ENCODE peak calls at places on chromosomes 5 and 9, in six cellular contexts. B is stimulated activated CD4-positive, alpha-beta T cell treated with anti-CD3 and anti-CD28 coated beads, Interleukin-12 subunit alpha, Interleukin-12 subunit beta, amount 100 ng/mL, for 4 hours; D is coronary artery; Y is NCI-H1694 treated with DMSO at 0.1 percent for 48 hours; G is Daoy; N is CD4-positive, alpha-beta T cell. W is an unnamed sample.

GRCh38 chr9:123716339-123716738 is 213.6 kb downstream of the DENND1A start:
- DNase-seq in B (no peak), D (no peak), Y (no peak), G (no peak), N (no peak), W (no peak)

GRCh38 chr9:69131682-69132081 is 42.4 kb upstream of the TJP2 start:
- DNase-seq in B (no peak), D (no peak), Y (no peak), G (peak), N (no peak), W (peak)

GRCh38 chr5:73415617-73416016 is 33.0 kb downstream of the FOXD1 start:
- DNase-seq in B (no peak), D (no peak), Y (no peak), G (no peak), N (no peak), W (no peak)

GRCh38 chr9:69130456-69131441 is 43.3 kb upstream of the TJP2 start:
- DNase-seq in B (no peak), D (no peak), Y (no peak), G (peak), N (no peak), W (no peak)

GRCh38 chr5:96176022-96176421 is 214.4 kb upstream of the ELL2 start:
- DNase-seq in B (no peak), D (no peak), Y (no peak), G (no peak), N (no peak), W (no peak)

GRCh38 chr5:69491838-69492390 is 676 bp upstream of the OCLN start:
- DNase-seq in B (no peak), D (no peak), Y (no peak), G (no peak), N (no peak), W (no peak)

GRCh38 chr9:136242908-136243525 is 2.6 kb downstream of the QSOX2 start:
- DNase-seq in B (no peak), D (no peak), Y (no peak), G (no peak), N (no peak), W (no peak)

GRCh38 chr5:3225201-3225960 is 370.3 kb upstream of the IRX1 start:
- DNase-seq in B (no peak), D (no peak), Y (no peak), G (peak), N (no peak), W (no peak)

GRCh38 chr9:38018964-38019602 is 49.9 kb downstream of the SHB start:
- DNase-seq in B (no peak), D (no peak), Y (no peak), G (peak), N (no peak), W (no peak)

GRCh38 chr5:135398160-135398854 is 724 bp downstream of the MACROH2A1 start:
- DNase-seq in B (peak), D (no peak), Y (no peak), G (peak), N (peak), W (peak)

GRCh38 chr9:26369096-26369495 is 523.5 kb downstream of the CAAP1 start:
- DNase-seq in B (no peak), D (no peak), Y (no peak), G (no peak), N (no peak), W (no peak)

GRCh38 chr9:121299467-121300282 is 31.7 kb downstream of the GSN start:
- DNase-seq in B (peak), D (peak), Y (peak), G (peak), N (peak), W (peak)

GRCh38 chr5:178431063-178431776 is 159.0 kb downstream of the COL23A1 start:
- DNase-seq in B (no peak), D (peak), Y (no peak), G (no peak), N (no peak), W (no peak)

GRCh38 chr5:82794876-82795275 is 282.3 kb downstream of the TMEM167A start:
- DNase-seq in B (no peak), D (no peak), Y (no peak), G (peak), N (no peak), W (no peak)

GRCh38 chr5:68499952-68500351 is 284.4 kb downstream of the PIK3R1 start:
- DNase-seq in B (no peak), D (no peak), Y (no peak), G (no peak), N (no peak), W (no peak)

GRCh38 chr9:126049896-126050604 is 276.6 kb upstream of the MVB12B start:
- DNase-seq in B (no peak), D (no peak), Y (no peak), G (peak), N (no peak), W (no peak)

GRCh38 chr5:177468329-177469058 is 4.9 kb downstream of the DBN1 start:
- DNase-seq in B (no peak), D (no peak), Y (no peak), G (no peak), N (no peak), W (no peak)

GRCh38 chr5:160230686-160231527 is 1.6 kb downstream of the FABP6 start:
- DNase-seq in B (no peak), D (no peak), Y (no peak), G (peak), N (no peak), W (no peak)

GRCh38 chr5:88691945-88692868 is 190.8 kb downstream of the MEF2C start:
- DNase-seq in B (no peak), D (no peak), Y (no peak), G (peak), N (no peak), W (no peak)

GRCh38 chr9:131222460-131222859 is 53.9 kb downstream of the FAM78A start:
- DNase-seq in B (no peak), D (no peak), Y (no peak), G (no peak), N (no peak), W (no peak)

GRCh38 chr5:179805529-179806249 is 977 bp downstream of the MGAT4B start:
- DNase-seq in B (peak), D (no peak), Y (no peak), G (peak), N (peak), W (no peak)

GRCh38 chr5:141870226-141870625 is 8.0 kb downstream of the PCDH1 start:
- DNase-seq in B (no peak), D (peak), Y (no peak), G (no peak), N (no peak), W (no peak)

GRCh38 chr9:120500733-120501132 is 79.2 kb downstream of the CDK5RAP2 start:
- DNase-seq in B (no peak), D (no peak), Y (no peak), G (no peak), N (no peak), W (no peak)

GRCh38 chr5:80055491-80056170 is 20.5 kb downstream of the THBS4 start:
- DNase-seq in B (no peak), D (peak), Y (no peak), G (no peak), N (no peak), W (no peak)

GRCh38 chr5:58341485-58341884 is 118.4 kb downstream of the PLK2 start:
- DNase-seq in B (no peak), D (no peak), Y (no peak), G (no peak), N (no peak), W (no peak)

GRCh38 chr5:78889759-78890158 is 95.4 kb downstream of the ARSB start:
- DNase-seq in B (no peak), D (no peak), Y (no peak), G (peak), N (no peak), W (no peak)

W was measured in mesothelial cell of epicardium.